ENCODE peak calls at places on chromosomes 3 and 15, in ten cellular contexts. One of them, this sample, is unnamed.

GRCh38 chr15:70318996-70319465 is 221.3 kb upstream of the TLE3 start:
- DNase-seq in ovary: peak
- DNase-seq in GM12892: no peak
- DNase-seq in A549: no peak
- DNase-seq in H54: no peak
- DNase-seq in K562: no peak
- DNase-seq in GM12891: no peak
- DNase-seq in body of pancreas: no peak
- DNase-seq in transverse colon: peak
- DNase-seq in suprapubic skin: no peak
- DNase-seq in this sample: peak

GRCh38 chr15:99453646-99454045 is 112.1 kb upstream of the MEF2A start:
- DNase-seq in K562: no peak
- DNase-seq in GM12892: no peak
- DNase-seq in ovary: no peak
- DNase-seq in A549: no peak
- DNase-seq in suprapubic skin: no peak
- DNase-seq in body of pancreas: no peak
- DNase-seq in transverse colon: no peak
- DNase-seq in GM12891: no peak
- DNase-seq in H54: no peak
- DNase-seq in this sample: peak

GRCh38 chr3:144556392-144556791 is 584.8 kb downstream of the DIPK2A start:
- DNase-seq in body of pancreas: no peak
- DNase-seq in K562: no peak
- DNase-seq in H54: peak
- DNase-seq in suprapubic skin: no peak
- DNase-seq in GM12892: no peak
- DNase-seq in transverse colon: no peak
- DNase-seq in ovary: no peak
- DNase-seq in GM12891: peak
- DNase-seq in A549: no peak
- DNase-seq in this sample: no peak

GRCh38 chr15:82851981-82852511 is 42.6 kb downstream of the WHAMM start:
- DNase-seq in transverse colon: no peak
- DNase-seq in H54: peak
- DNase-seq in GM12892: no peak
- DNase-seq in ovary: no peak
- DNase-seq in GM12891: no peak
- DNase-seq in body of pancreas: no peak
- DNase-seq in K562: no peak
- DNase-seq in A549: no peak
- DNase-seq in suprapubic skin: no peak
- DNase-seq in this sample: peak

GRCh38 chr15:71707230-71708051 is 102.9 kb upstream of the NR2E3 start:
- DNase-seq in body of pancreas: no peak
- DNase-seq in GM12891: no peak
- DNase-seq in GM12892: no peak
- DNase-seq in ovary: no peak
- DNase-seq in A549: no peak
- DNase-seq in K562: no peak
- DNase-seq in transverse colon: no peak
- DNase-seq in suprapubic skin: no peak
- DNase-seq in H54: no peak
- DNase-seq in this sample: no peak

GRCh38 chr15:50798684-50799083 is 33.2 kb upstream of the SPPL2A start:
- DNase-seq in body of pancreas: peak
- DNase-seq in A549: peak
- DNase-seq in GM12891: no peak
- DNase-seq in suprapubic skin: no peak
- DNase-seq in GM12892: no peak
- DNase-seq in K562: no peak
- DNase-seq in ovary: no peak
- DNase-seq in transverse colon: peak
- DNase-seq in H54: no peak
- DNase-seq in this sample: no peak

GRCh38 chr15:31265871-31266711 is 60.5 kb upstream of the KLF13 start:
- DNase-seq in GM12892: peak
- DNase-seq in body of pancreas: no peak
- DNase-seq in GM12891: peak
- DNase-seq in K562: no peak
- DNase-seq in H54: no peak
- DNase-seq in suprapubic skin: peak
- DNase-seq in A549: no peak
- DNase-seq in ovary: peak
- DNase-seq in transverse colon: peak
- DNase-seq in this sample: peak

GRCh38 chr3:9301091-9301490 is 51.6 kb upstream of the SRGAP3 start:
- DNase-seq in H54: no peak
- DNase-seq in transverse colon: no peak
- DNase-seq in A549: no peak
- DNase-seq in ovary: no peak
- DNase-seq in suprapubic skin: no peak
- DNase-seq in K562: no peak
- DNase-seq in GM12891: no peak
- DNase-seq in GM12892: no peak
- DNase-seq in body of pancreas: no peak
- DNase-seq in this sample: no peak

GRCh38 chr15:81297147-81297572 is 26.8 kb downstream of the STARD5 start:
- DNase-seq in K562: no peak
- DNase-seq in body of pancreas: no peak
- DNase-seq in GM12891: no peak
- DNase-seq in suprapubic skin: no peak
- DNase-seq in GM12892: no peak
- DNase-seq in A549: peak
- DNase-seq in ovary: no peak
- DNase-seq in transverse colon: peak
- DNase-seq in H54: peak
- DNase-seq in this sample: no peak

GRCh38 chr3:64548200-64548889 is 139.5 kb downstream of the ADAMTS9 start:
- DNase-seq in GM12892: no peak
- DNase-seq in ovary: peak
- DNase-seq in body of pancreas: peak
- DNase-seq in H54: no peak
- DNase-seq in transverse colon: peak
- DNase-seq in suprapubic skin: no peak
- DNase-seq in A549: no peak
- DNase-seq in GM12891: no peak
- DNase-seq in K562: no peak
- DNase-seq in this sample: peak

GRCh38 chr15:31272558-31273257 is 53.9 kb upstream of the KLF13 start:
- DNase-seq in ovary: peak
- DNase-seq in GM12891: no peak
- DNase-seq in K562: no peak
- DNase-seq in H54: no peak
- DNase-seq in suprapubic skin: peak
- DNase-seq in GM12892: no peak
- DNase-seq in body of pancreas: no peak
- DNase-seq in transverse colon: peak
- DNase-seq in A549: no peak
- DNase-seq in this sample: peak

GRCh38 chr15:100020181-100020580 is 286.9 kb upstream of the LYSMD4 start:
- DNase-seq in K562: no peak
- DNase-seq in H54: no peak
- DNase-seq in A549: no peak
- DNase-seq in suprapubic skin: peak
- DNase-seq in body of pancreas: no peak
- DNase-seq in transverse colon: no peak
- DNase-seq in GM12892: no peak
- DNase-seq in GM12891: no peak
- DNase-seq in ovary: no peak
- DNase-seq in this sample: no peak

GRCh38 chr15:51089041-51089440 is 5.7 kb downstream of the TNFAIP8L3 start:
- DNase-seq in suprapubic skin: no peak
- DNase-seq in GM12891: no peak
- DNase-seq in A549: no peak
- DNase-seq in H54: no peak
- DNase-seq in K562: no peak
- DNase-seq in GM12892: no peak
- DNase-seq in ovary: no peak
- DNase-seq in transverse colon: no peak
- DNase-seq in body of pancreas: no peak
- DNase-seq in this sample: no peak

GRCh38 chr3:54349231-54349647 is 226.9 kb downstream of the CACNA2D3 start:
- DNase-seq in GM12891: no peak
- DNase-seq in transverse colon: no peak
- DNase-seq in ovary: no peak
- DNase-seq in suprapubic skin: no peak
- DNase-seq in K562: peak
- DNase-seq in GM12892: no peak
- DNase-seq in H54: no peak
- DNase-seq in body of pancreas: no peak
- DNase-seq in A549: no peak
- DNase-seq in this sample: no peak

GRCh38 chr3:2211568-2211967 is 112.9 kb downstream of the CNTN4 start:
- DNase-seq in H54: no peak
- DNase-seq in transverse colon: no peak
- DNase-seq in A549: no peak
- DNase-seq in K562: no peak
- DNase-seq in GM12891: no peak
- DNase-seq in ovary: no peak
- DNase-seq in suprapubic skin: no peak
- DNase-seq in GM12892: no peak
- DNase-seq in body of pancreas: no peak
- DNase-seq in this sample: no peak

GRCh38 chr3:150370982-150371381 is 37.1 kb upstream of the TSC22D2 start:
- DNase-seq in body of pancreas: no peak
- DNase-seq in suprapubic skin: no peak
- DNase-seq in transverse colon: no peak
- DNase-seq in A549: no peak
- DNase-seq in ovary: no peak
- DNase-seq in H54: no peak
- DNase-seq in GM12892: no peak
- DNase-seq in K562: no peak
- DNase-seq in GM12891: no peak
- DNase-seq in this sample: no peak

GRCh38 chr3:150373234-150373633 is 34.9 kb upstream of the TSC22D2 start:
- DNase-seq in H54: no peak
- DNase-seq in body of pancreas: no peak
- DNase-seq in K562: no peak
- DNase-seq in GM12891: no peak
- DNase-seq in transverse colon: no peak
- DNase-seq in GM12892: no peak
- DNase-seq in A549: no peak
- DNase-seq in ovary: no peak
- DNase-seq in suprapubic skin: no peak
- DNase-seq in this sample: no peak

GRCh38 chr3:150370129-150370602 is 37.9 kb upstream of the TSC22D2 start:
- DNase-seq in A549: peak
- DNase-seq in suprapubic skin: no peak
- DNase-seq in K562: peak
- DNase-seq in transverse colon: peak
- DNase-seq in GM12892: no peak
- DNase-seq in body of pancreas: peak
- DNase-seq in ovary: peak
- DNase-seq in H54: peak
- DNase-seq in GM12891: no peak
- DNase-seq in this sample: peak

GRCh38 chr3:150372320-150373118 is 35.6 kb upstream of the TSC22D2 start:
- DNase-seq in A549: peak
- DNase-seq in GM12892: no peak
- DNase-seq in GM12891: no peak
- DNase-seq in K562: peak
- DNase-seq in transverse colon: no peak
- DNase-seq in H54: no peak
- DNase-seq in suprapubic skin: no peak
- DNase-seq in body of pancreas: no peak
- DNase-seq in ovary: no peak
- DNase-seq in this sample: no peak

DNA sequence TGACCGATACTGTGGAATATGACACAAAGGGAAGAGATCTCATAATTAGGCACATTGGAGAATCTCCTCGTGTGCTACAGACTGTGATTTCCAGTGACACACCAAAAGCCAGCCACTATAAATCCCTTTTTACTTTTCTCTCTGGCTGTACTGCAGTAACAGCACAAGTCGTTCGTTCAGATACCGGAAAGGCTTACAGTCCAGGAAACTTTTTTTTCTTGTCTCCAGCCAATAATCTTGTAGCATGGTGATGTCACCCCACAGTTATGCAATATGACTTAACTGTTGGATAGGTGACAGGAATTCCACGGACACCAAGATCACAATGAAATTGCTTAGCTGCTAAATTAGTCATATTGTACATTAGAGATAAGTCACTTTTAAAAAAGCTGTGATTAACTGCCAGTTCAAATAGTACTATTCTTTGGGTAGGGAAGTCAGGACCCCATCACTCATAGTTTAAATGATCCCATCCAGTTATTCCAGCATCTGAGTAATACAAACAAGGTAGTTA is 36.3 kb upstream of the TSC22D2 start:
- DNase-seq in body of pancreas: peak
- DNase-seq in ovary: peak
- DNase-seq in GM12892: no peak
- DNase-seq in GM12891: no peak
- DNase-seq in suprapubic skin: no peak
- DNase-seq in K562: peak
- DNase-seq in transverse colon: peak
- DNase-seq in H54: peak
- DNase-seq in A549: peak
- DNase-seq in this sample: peak
- TF ChIP-seq POLR2A in body of pancreas: peak
- TF ChIP-seq POLR2A in ovary: no peak
- TF ChIP-seq POLR2A in GM12892: no peak
- TF ChIP-seq POLR2A in GM12891: no peak
- TF ChIP-seq POLR2A in suprapubic skin: no peak
- TF ChIP-seq POLR2A in K562: no peak
- TF ChIP-seq POLR2A in transverse colon: peak
- TF ChIP-seq POLR2A in H54: peak
- TF ChIP-seq POLR2A in A549: no peak
- TF ChIP-seq POLR2A in this sample: no peak

GRCh38 chr15:41332788-41333527 is at the start of gene NUSAP1:
- DNase-seq in A549: no peak
- DNase-seq in GM12892: peak
- DNase-seq in H54: no peak
- DNase-seq in K562: no peak
- DNase-seq in GM12891: peak
- DNase-seq in ovary: no peak
- DNase-seq in suprapubic skin: peak
- DNase-seq in body of pancreas: no peak
- DNase-seq in transverse colon: no peak
- DNase-seq in this sample: no peak
- TF ChIP-seq POLR2A in A549: peak
- TF ChIP-seq POLR2A in GM12892: peak
- TF ChIP-seq POLR2A in H54: peak
- TF ChIP-seq POLR2A in K562: peak
- TF ChIP-seq POLR2A in GM12891: peak
- TF ChIP-seq POLR2A in ovary: no peak
- TF ChIP-seq POLR2A in suprapubic skin: no peak
- TF ChIP-seq POLR2A in body of pancreas: no peak
- TF ChIP-seq POLR2A in transverse colon: peak
- TF ChIP-seq POLR2A in this sample: no peak

GRCh38 chr3:195886181-195887141 is 21.9 kb downstream of the TNK2 start:
- DNase-seq in GM12892: no peak
- DNase-seq in GM12891: no peak
- DNase-seq in A549: no peak
- DNase-seq in ovary: no peak
- DNase-seq in K562: peak
- DNase-seq in H54: no peak
- DNase-seq in suprapubic skin: no peak
- DNase-seq in body of pancreas: no peak
- DNase-seq in transverse colon: no peak
- DNase-seq in this sample: peak
- TF ChIP-seq POLR2A in GM12892: no peak
- TF ChIP-seq POLR2A in GM12891: no peak
- TF ChIP-seq POLR2A in A549: no peak
- TF ChIP-seq POLR2A in ovary: no peak
- TF ChIP-seq POLR2A in K562: no peak
- TF ChIP-seq POLR2A in H54: no peak
- TF ChIP-seq POLR2A in suprapubic skin: no peak
- TF ChIP-seq POLR2A in body of pancreas: no peak
- TF ChIP-seq POLR2A in transverse colon: no peak
- TF ChIP-seq POLR2A in this sample: no peak

GRCh38 chr15:75606711-75607684 is 18.5 kb downstream of the SNUPN start:
- DNase-seq in K562: peak
- DNase-seq in A549: no peak
- DNase-seq in transverse colon: peak
- DNase-seq in H54: no peak
- DNase-seq in GM12892: no peak
- DNase-seq in body of pancreas: no peak
- DNase-seq in GM12891: no peak
- DNase-seq in suprapubic skin: no peak
- DNase-seq in ovary: no peak
- DNase-seq in this sample: no peak
- TF ChIP-seq POLR2A in K562: no peak
- TF ChIP-seq POLR2A in A549: no peak
- TF ChIP-seq POLR2A in transverse colon: no peak
- TF ChIP-seq POLR2A in H54: no peak
- TF ChIP-seq POLR2A in GM12892: no peak
- TF ChIP-seq POLR2A in body of pancreas: no peak
- TF ChIP-seq POLR2A in GM12891: no peak
- TF ChIP-seq POLR2A in suprapubic skin: no peak
- TF ChIP-seq POLR2A in ovary: no peak
- TF ChIP-seq POLR2A in this sample: no peak

This sample was measured in sigmoid colon.